ENCODE peak calls at places on chromosomes 11 and 22, in four cellular contexts. U is HCEC 1CT, W is iris pigment epithelial cell, B is head of caudate nucleus. I is an unnamed sample.

GRCh38 chr22:37675930-37676571 is 615 bp downstream of the LGALS1 start:
- DNase-seq in B (peak), W (peak), U (peak), I (no peak)

GRCh38 chr11:34201130-34201529 is 95.7 kb downstream of the NAT10 start:
- DNase-seq in B (no peak), U (no peak), W (no peak), I (no peak)

GRCh38 chr22:36204641-36205032 is 3.0 kb upstream of the APOL4 start:
- DNase-seq in U (no peak), B (no peak), W (no peak), I (no peak)

GRCh38 chr22:30198152-30198845 is 48.3 kb downstream of the LIF start:
- DNase-seq in W (no peak), U (no peak), B (peak), I (no peak)

GRCh38 chr22:36406139-36406538 is 18.4 kb upstream of the MYH9 start:
- DNase-seq in W (no peak), B (no peak), U (no peak), I (no peak)

GRCh38 chr22:37818397-37819099 is 4.6 kb upstream of the GALR3 start:
- DNase-seq in W (peak), U (peak), B (peak), I (peak)

GRCh38 chr22:36325163-36326031 is 62.4 kb downstream of the MYH9 start:
- DNase-seq in B (no peak), U (peak), W (peak), I (peak)

GRCh38 chr11:118634435-118635236 is 27.2 kb downstream of the PHLDB1 start:
- DNase-seq in W (peak), B (peak), U (no peak), I (peak)

GRCh38 chr11:121059605-121060004 is 35.7 kb downstream of the TBCEL start:
- DNase-seq in U (no peak), W (no peak), B (no peak), I (no peak)

GRCh38 chr11:134460044-134460371 is 48.0 kb upstream of the B3GAT1 start:
- DNase-seq in W (no peak), B (no peak), U (no peak), I (no peak)

GRCh38 chr22:29083576-29084566 is 11.0 kb downstream of the KREMEN1 start:
- DNase-seq in W (no peak), B (no peak), U (peak), I (no peak)

GRCh38 chr11:43269229-43269928 is 42.4 kb upstream of the API5 start:
- DNase-seq in B (peak), U (no peak), W (no peak), I (no peak)

GRCh38 chr11:126522152-126522551 is 166.7 kb downstream of the ST3GAL4 start:
- DNase-seq in U (no peak), B (no peak), W (no peak), I (no peak)

GRCh38 chr22:22342697-22343602 is 98.4 kb downstream of the VPREB1 start:
- DNase-seq in W (peak), B (peak), U (no peak), I (peak)

GRCh38 chr11:325796-326591 is 5.3 kb upstream of the IFITM3 start:
- DNase-seq in B (no peak), U (no peak), W (no peak), I (no peak)

GRCh38 chr11:8713760-8714159 is 31.2 kb downstream of the RPL27A start:
- DNase-seq in B (no peak), U (no peak), W (no peak), I (no peak)

GRCh38 chr11:74226907-74227306 is 55.8 kb downstream of the PPME1 start:
- DNase-seq in W (no peak), B (no peak), U (no peak), I (no peak)

GRCh38 chr11:100640646-100641045 is 46.4 kb upstream of the ARHGAP42 start:
- DNase-seq in B (no peak), U (no peak), W (peak), I (no peak)

GRCh38 chr11:104256525-104256924 is 92.6 kb upstream of the PDGFD start:
- DNase-seq in W (peak), U (peak), B (no peak), I (no peak)

GRCh38 chr22:39434243-39434653 is 22.6 kb upstream of the MGAT3 start:
- DNase-seq in B (peak), U (no peak), W (no peak), I (no peak)

GRCh38 chr22:28791124-28791523 is 9.2 kb downstream of the XBP1 start:
- DNase-seq in W (no peak), B (no peak), U (no peak), I (no peak)

GRCh38 chr11:108865411-108865810 is 200.5 kb downstream of the DDX10 start:
- DNase-seq in W (no peak), U (peak), B (peak), I (no peak)

GRCh38 chr11:20089796-20090653 is 70.2 kb downstream of the DBX1 start:
- DNase-seq in W (peak), B (peak), U (no peak), I (no peak)

GRCh38 chr22:49574205-49574604 is 253.5 kb downstream of the BRD1 start:
- DNase-seq in W (no peak), B (no peak), U (no peak), I (no peak)